ENCODE peak calls at places on chromosomes 11 and 22, in ten cellular contexts. F is tibial nerve, W is tibial artery, U is AG04450, N is sigmoid colon, Z is stomach, Y is psoas muscle, G is BE2C, M is choroid plexus epithelial cell, T is left ventricle myocardium inferior. I is an unnamed sample.

GRCh38 chr11:48005133-48005532 is 24.8 kb downstream of the PTPRJ start:
- DNase-seq in G (no peak), Z (no peak), M (peak; percentile 66), T (no peak), W (no peak), Y (no peak), N (no peak), U (no peak), F (no peak), I (peak; percentile 57)

GRCh38 chr11:1039481-1040427 is 3.2 kb upstream of the MUC6 start:
- DNase-seq in Y (no peak), G (no peak), W (no peak), Z (peak; percentile 75), N (no peak), F (no peak), U (no peak), T (no peak), M (no peak), I (no peak)

GRCh38 chr11:9617960-9618359 is 44.5 kb downstream of the WEE1 start:
- DNase-seq in Y (no peak), Z (no peak), T (no peak), W (no peak), F (no peak), N (no peak), G (no peak), U (no peak), M (no peak), I (peak; percentile 53)

GRCh38 chr22:41216984-41217383 is 11.9 kb downstream of the L3MBTL2 start:
- DNase-seq in N (peak; percentile 77), T (no peak), G (peak; percentile 44), F (no peak), Z (no peak), W (no peak), Y (no peak), M (peak; percentile 41), U (peak; percentile 26), I (peak; percentile 44)

GRCh38 chr11:3873712-3874349 is 18.4 kb downstream of the STIM1 start:
- DNase-seq in N (no peak), Z (no peak), U (no peak), G (no peak), M (no peak), Y (no peak), T (no peak), W (no peak), F (no peak), I (no peak)

GRCh38 chr11:130786586-130786985 is 129.7 kb downstream of the SNX19 start:
- DNase-seq in U (no peak), T (no peak), Z (no peak), W (no peak), G (no peak), M (no peak), Y (no peak), F (no peak), N (no peak), I (no peak)

GRCh38 chr11:12206529-12206928 is 96.1 kb downstream of the MICAL2 start:
- DNase-seq in G (no peak), N (no peak), F (no peak), T (no peak), U (no peak), W (peak; percentile 19), Z (no peak), M (no peak), Y (no peak), I (no peak)

GRCh38 chr11:60872124-60872951 is 5.0 kb downstream of the ZP1 start:
- DNase-seq in T (peak; percentile 56), G (no peak), M (peak; percentile 91), N (peak; percentile 77), U (no peak), Y (no peak), F (peak; percentile 39), Z (peak; percentile 32), W (peak; percentile 67), I (peak; percentile 85)

GRCh38 chr11:130037881-130038601 is 31.7 kb upstream of the APLP2 start:
- DNase-seq in Z (no peak), G (no peak), F (no peak), N (no peak), T (no peak), W (no peak), M (peak; percentile 25), Y (no peak), U (no peak), I (peak; percentile 59)

GRCh38 chr11:64356498-64357411 is 2.2 kb upstream of the RPS6KA4 start:
- DNase-seq in T (no peak), F (no peak), U (no peak), G (peak; percentile 62), N (no peak), Y (peak; percentile 49), Z (peak; percentile 57), W (no peak), M (peak; percentile 70), I (peak; percentile 48)
- TF ChIP-seq CTCF in T (peak; percentile 20), F (no peak), U (peak; percentile 45), G (peak; percentile 53), N (no peak), Y (no peak), Z (no peak), W (no peak), M (peak; percentile 77), I (peak; percentile 49)

GRCh38 chr11:35751664-35752061 is 89.1 kb downstream of the TRIM44 start:
- DNase-seq in U (no peak), N (no peak), F (no peak), T (no peak), Z (no peak), M (no peak), W (no peak), G (no peak), Y (no peak), I (no peak)

GRCh38 chr11:35748644-35749043 is 86.1 kb downstream of the TRIM44 start:
- DNase-seq in T (no peak), Z (no peak), W (no peak), F (no peak), N (no peak), Y (no peak), G (no peak), U (no peak), M (no peak), I (no peak)

GRCh38 chr11:35750315-35750714 is 87.7 kb downstream of the TRIM44 start:
- DNase-seq in G (no peak), M (no peak), T (no peak), F (no peak), Y (no peak), W (no peak), Z (no peak), N (no peak), U (no peak), I (no peak)

GRCh38 chr11:35752115-35752514 is 89.5 kb downstream of the TRIM44 start:
- DNase-seq in T (no peak), M (no peak), G (no peak), Z (no peak), Y (no peak), N (no peak), U (no peak), W (no peak), F (no peak), I (peak; percentile 24)

DNA sequence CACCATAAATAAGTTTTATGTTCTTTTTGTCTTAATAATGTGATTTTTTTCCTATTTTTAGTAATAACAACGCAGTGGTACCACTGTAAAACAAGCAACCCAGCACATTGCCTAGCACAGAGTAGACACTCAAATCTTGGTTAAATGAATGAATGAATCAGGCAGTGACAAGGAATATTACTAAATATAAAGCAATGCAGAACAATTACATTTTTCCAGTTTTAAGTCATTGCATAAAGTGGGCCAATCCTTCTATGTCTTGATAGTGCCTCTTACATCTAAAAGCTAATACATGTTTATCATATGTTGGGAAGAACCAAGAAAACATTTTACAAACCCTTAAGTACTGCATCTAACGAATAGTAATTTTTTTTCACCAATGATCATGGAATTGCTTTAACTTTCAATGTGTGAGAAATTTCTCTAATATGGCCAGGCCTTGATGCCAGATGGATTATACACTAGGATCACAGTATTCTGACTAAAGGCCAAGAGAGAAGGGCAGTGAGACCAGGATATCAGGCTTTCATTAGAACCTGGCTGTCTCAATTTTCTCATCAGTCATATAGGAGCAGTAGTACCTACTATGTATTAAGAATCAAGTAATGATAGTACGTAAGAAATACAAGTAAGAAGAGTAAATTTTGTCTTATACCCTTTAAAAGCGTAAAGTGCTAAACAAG is 88.5 kb downstream of the TRIM44 start:
- DNase-seq in F (no peak), U (no peak), T (no peak), Y (no peak), M (no peak), W (no peak), N (no peak), Z (no peak), G (no peak), I (no peak)
- H3K4me3 ChIP-seq in F (no peak overlapping the region), U (no peak overlapping the region), T (no peak overlapping the region), Y (no peak overlapping the region), M (no peak overlapping the region), W (no peak overlapping the region), N (no peak overlapping the region), Z (no peak overlapping the region), G (no peak overlapping the region), I (no peak overlapping the region)

GRCh38 chr11:75280227-75280671 is 39.7 kb downstream of the TPBGL start:
- DNase-seq in Z (peak; percentile 83), T (peak; percentile 75), M (peak; percentile 80), F (peak; percentile 62), W (peak; percentile 71), Y (peak; percentile 79), N (peak; percentile 89), U (peak; percentile 55), G (peak; percentile 94), I (peak; percentile 82)
- TF ChIP-seq CTCF in Z (peak; percentile 98), T (peak; percentile 99), M (peak; percentile 98), F (peak; percentile 97), W (peak; percentile 90), Y (peak; percentile 99), N (peak; percentile 98), U (peak; percentile 97), G (peak; percentile 98), I (peak; percentile 98)

DNA sequence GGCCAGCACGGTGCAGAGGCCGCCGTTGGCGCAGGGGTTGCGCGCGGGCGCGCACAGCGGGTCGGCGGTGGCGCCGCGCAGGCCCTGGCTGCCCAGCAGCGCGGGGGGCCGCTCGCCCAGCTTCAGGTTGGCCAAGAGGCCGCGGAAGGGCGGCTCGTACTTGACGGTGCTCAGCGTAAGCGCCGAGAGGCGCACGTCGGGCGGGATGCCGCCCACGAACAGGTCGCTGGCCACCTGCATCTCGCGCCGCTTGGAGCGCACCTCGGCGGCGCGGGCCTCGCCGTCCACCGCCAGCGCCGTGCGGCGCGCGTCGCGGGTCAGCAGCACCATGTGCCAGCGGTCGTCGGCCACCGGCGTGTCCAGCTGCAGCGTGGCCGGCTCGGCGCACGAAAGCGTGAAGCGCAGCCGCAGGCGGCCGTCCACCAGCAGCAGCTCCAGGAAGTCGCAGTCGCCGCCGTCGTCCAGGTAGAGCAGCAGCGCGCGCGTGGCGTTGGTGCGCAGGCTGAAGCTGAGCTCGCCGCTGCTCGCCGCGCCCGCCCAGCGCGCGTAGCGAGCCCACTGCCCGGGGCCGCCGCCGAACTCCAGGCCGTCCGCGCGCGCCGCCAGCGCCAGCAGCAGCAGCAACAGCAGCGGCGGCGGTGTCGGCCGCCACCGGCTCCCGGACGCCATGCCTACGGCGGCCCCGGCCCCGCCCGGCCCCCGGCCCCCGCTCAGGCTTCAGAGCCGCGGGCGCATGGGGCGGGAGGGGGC is 9.8 kb downstream of the NRXN2 start:
- DNase-seq in F (no peak), T (peak; percentile 27), M (peak; percentile 55), U (no peak), G (peak; percentile 68), N (no peak), Z (peak; percentile 46), Y (no peak), W (no peak), I (peak; percentile 44)
- H3K4me3 ChIP-seq in F (no peak overlapping the region), T (peak overlapping the region; percentile 23), M (no peak overlapping the region), U (no peak overlapping the region), G (no peak overlapping the region), N (no peak overlapping the region), Z (peak overlapping the region; percentile 31), Y (no peak overlapping the region), W (peak overlapping the region; percentile 5), I (no peak overlapping the region)